ENCODE peak calls at places on chromosomes 4 and X, in ten cellular contexts. One of them, this sample, is unnamed.

GRCh38 chrX:24506082-24506481 is 41.0 kb downstream of the PDK3 start:
- DNase-seq in GM12878: peak; percentile 12
- DNase-seq in Caco-2: peak; percentile 59
- DNase-seq in EL: peak; percentile 38
- DNase-seq in stromal cell of bone marrow: no peak
- DNase-seq in AG04450: no peak
- DNase-seq in AG10803: peak; percentile 14
- DNase-seq in non-pigmented ciliary epithelial cell: no peak
- DNase-seq in A549: peak; percentile 25
- DNase-seq in choroid plexus epithelial cell: peak; percentile 13
- DNase-seq in this sample: peak; percentile 70

GRCh38 chr4:158010346-158010745 is 162.5 kb downstream of the GASK1B start:
- DNase-seq in GM12878: no peak
- DNase-seq in Caco-2: no peak
- DNase-seq in EL: no peak
- DNase-seq in stromal cell of bone marrow: no peak
- DNase-seq in AG04450: no peak
- DNase-seq in AG10803: no peak
- DNase-seq in non-pigmented ciliary epithelial cell: no peak
- DNase-seq in A549: no peak
- DNase-seq in choroid plexus epithelial cell: peak; percentile 52
- DNase-seq in this sample: no peak

GRCh38 chr4:80101768-80102116 is 28.7 kb upstream of the ANTXR2 start:
- DNase-seq in GM12878: no peak
- DNase-seq in Caco-2: no peak
- DNase-seq in EL: no peak
- DNase-seq in stromal cell of bone marrow: no peak
- DNase-seq in AG04450: no peak
- DNase-seq in AG10803: no peak
- DNase-seq in non-pigmented ciliary epithelial cell: no peak
- DNase-seq in A549: no peak
- DNase-seq in choroid plexus epithelial cell: no peak
- DNase-seq in this sample: peak; percentile 74

GRCh38 chr4:47383829-47384427 is 79.6 kb downstream of the COMMD8 start:
- DNase-seq in GM12878: no peak
- DNase-seq in Caco-2: peak; percentile 5
- DNase-seq in EL: peak; percentile 44
- DNase-seq in stromal cell of bone marrow: peak; percentile 19
- DNase-seq in AG04450: peak; percentile 21
- DNase-seq in AG10803: peak; percentile 37
- DNase-seq in non-pigmented ciliary epithelial cell: no peak
- DNase-seq in A549: peak; percentile 3
- DNase-seq in choroid plexus epithelial cell: peak; percentile 63
- DNase-seq in this sample: peak; percentile 40

GRCh38 chr4:143337600-143338287 is 1.1 kb downstream of the GAB1 start:
- DNase-seq in GM12878: no peak
- DNase-seq in Caco-2: peak; percentile 66
- DNase-seq in EL: peak; percentile 64
- DNase-seq in stromal cell of bone marrow: no peak
- DNase-seq in AG04450: no peak
- DNase-seq in AG10803: peak; percentile 55
- DNase-seq in non-pigmented ciliary epithelial cell: no peak
- DNase-seq in A549: peak; percentile 9
- DNase-seq in choroid plexus epithelial cell: peak; percentile 73
- DNase-seq in this sample: peak; percentile 37

GRCh38 chr4:76760214-76760613 is 137.7 kb downstream of the SOWAHB start:
- DNase-seq in GM12878: no peak
- DNase-seq in Caco-2: no peak
- DNase-seq in EL: no peak
- DNase-seq in stromal cell of bone marrow: no peak
- DNase-seq in AG04450: no peak
- DNase-seq in AG10803: no peak
- DNase-seq in non-pigmented ciliary epithelial cell: no peak
- DNase-seq in A549: no peak
- DNase-seq in choroid plexus epithelial cell: no peak
- DNase-seq in this sample: no peak

GRCh38 chr4:78775278-78776030 is 696 bp upstream of the BMP2K start:
- DNase-seq in GM12878: no peak
- DNase-seq in Caco-2: peak; percentile 86
- DNase-seq in EL: peak; percentile 80
- DNase-seq in stromal cell of bone marrow: peak; percentile 58
- DNase-seq in AG04450: no peak
- DNase-seq in AG10803: peak; percentile 81
- DNase-seq in non-pigmented ciliary epithelial cell: no peak
- DNase-seq in A549: peak; percentile 78
- DNase-seq in choroid plexus epithelial cell: peak; percentile 86
- DNase-seq in this sample: peak; percentile 65

GRCh38 chr4:149279790-149280189 is 535.9 kb downstream of the IQCM start:
- DNase-seq in GM12878: no peak
- DNase-seq in Caco-2: no peak
- DNase-seq in EL: no peak
- DNase-seq in stromal cell of bone marrow: no peak
- DNase-seq in AG04450: no peak
- DNase-seq in AG10803: peak; percentile 23
- DNase-seq in non-pigmented ciliary epithelial cell: no peak
- DNase-seq in A549: no peak
- DNase-seq in choroid plexus epithelial cell: no peak
- DNase-seq in this sample: no peak

GRCh38 chr4:177673980-177674504 is 231.8 kb upstream of the AGA start:
- DNase-seq in GM12878: no peak
- DNase-seq in Caco-2: no peak
- DNase-seq in EL: no peak
- DNase-seq in stromal cell of bone marrow: no peak
- DNase-seq in AG04450: no peak
- DNase-seq in AG10803: peak; percentile 1
- DNase-seq in non-pigmented ciliary epithelial cell: no peak
- DNase-seq in A549: no peak
- DNase-seq in choroid plexus epithelial cell: no peak
- DNase-seq in this sample: no peak

GRCh38 chr4:100075056-100075455 is 115.2 kb downstream of the DDIT4L start:
- DNase-seq in GM12878: no peak
- DNase-seq in Caco-2: no peak
- DNase-seq in EL: peak; percentile 45
- DNase-seq in stromal cell of bone marrow: no peak
- DNase-seq in AG04450: no peak
- DNase-seq in AG10803: no peak
- DNase-seq in non-pigmented ciliary epithelial cell: no peak
- DNase-seq in A549: no peak
- DNase-seq in choroid plexus epithelial cell: peak; percentile 42
- DNase-seq in this sample: peak; percentile 25

GRCh38 chrX:129980540-129981206 is 1.8 kb upstream of the BCORL1 start:
- DNase-seq in GM12878: no peak
- DNase-seq in Caco-2: no peak
- DNase-seq in EL: peak; percentile 52
- DNase-seq in stromal cell of bone marrow: no peak
- DNase-seq in AG04450: no peak
- DNase-seq in AG10803: no peak
- DNase-seq in non-pigmented ciliary epithelial cell: no peak
- DNase-seq in A549: peak; percentile 44
- DNase-seq in choroid plexus epithelial cell: no peak
- DNase-seq in this sample: peak; percentile 15

GRCh38 chr4:37516057-37516775 is 170.0 kb downstream of the RELL1 start:
- DNase-seq in GM12878: no peak
- DNase-seq in Caco-2: no peak
- DNase-seq in EL: peak; percentile 60
- DNase-seq in stromal cell of bone marrow: no peak
- DNase-seq in AG04450: no peak
- DNase-seq in AG10803: peak; percentile 4
- DNase-seq in non-pigmented ciliary epithelial cell: no peak
- DNase-seq in A549: no peak
- DNase-seq in choroid plexus epithelial cell: no peak
- DNase-seq in this sample: peak; percentile 43

GRCh38 chr4:5865896-5866599 is 26.8 kb downstream of the CRMP1 start:
- DNase-seq in GM12878: no peak
- DNase-seq in Caco-2: no peak
- DNase-seq in EL: no peak
- DNase-seq in stromal cell of bone marrow: no peak
- DNase-seq in AG04450: no peak
- DNase-seq in AG10803: no peak
- DNase-seq in non-pigmented ciliary epithelial cell: no peak
- DNase-seq in A549: no peak
- DNase-seq in choroid plexus epithelial cell: no peak
- DNase-seq in this sample: no peak

GRCh38 chr4:182832352-182833120 is 84.7 kb downstream of the DCTD start:
- DNase-seq in GM12878: no peak
- DNase-seq in Caco-2: no peak
- DNase-seq in EL: no peak
- DNase-seq in stromal cell of bone marrow: no peak
- DNase-seq in AG04450: no peak
- DNase-seq in AG10803: no peak
- DNase-seq in non-pigmented ciliary epithelial cell: no peak
- DNase-seq in A549: no peak
- DNase-seq in choroid plexus epithelial cell: no peak
- DNase-seq in this sample: no peak

GRCh38 chr4:108356209-108356535 is 187.4 kb upstream of the LEF1 start:
- DNase-seq in GM12878: no peak
- DNase-seq in Caco-2: no peak
- DNase-seq in EL: no peak
- DNase-seq in stromal cell of bone marrow: no peak
- DNase-seq in AG04450: no peak
- DNase-seq in AG10803: no peak
- DNase-seq in non-pigmented ciliary epithelial cell: no peak
- DNase-seq in A549: no peak
- DNase-seq in choroid plexus epithelial cell: no peak
- DNase-seq in this sample: no peak

GRCh38 chrX:117327306-117327705 is 789.3 kb downstream of the KLHL13 start:
- DNase-seq in GM12878: no peak
- DNase-seq in Caco-2: no peak
- DNase-seq in EL: no peak
- DNase-seq in stromal cell of bone marrow: no peak
- DNase-seq in AG04450: no peak
- DNase-seq in AG10803: no peak
- DNase-seq in non-pigmented ciliary epithelial cell: no peak
- DNase-seq in A549: no peak
- DNase-seq in choroid plexus epithelial cell: no peak
- DNase-seq in this sample: no peak

GRCh38 chr4:154329939-154330338 is 161.7 kb downstream of the DCHS2 start:
- DNase-seq in GM12878: no peak
- DNase-seq in Caco-2: no peak
- DNase-seq in EL: no peak
- DNase-seq in stromal cell of bone marrow: peak; percentile 83
- DNase-seq in AG04450: no peak
- DNase-seq in AG10803: peak; percentile 75
- DNase-seq in non-pigmented ciliary epithelial cell: no peak
- DNase-seq in A549: no peak
- DNase-seq in choroid plexus epithelial cell: peak; percentile 20
- DNase-seq in this sample: no peak

GRCh38 chr4:107060388-107060787 is 24.3 kb upstream of the DKK2 start:
- DNase-seq in GM12878: no peak
- DNase-seq in Caco-2: no peak
- DNase-seq in EL: peak; percentile 7
- DNase-seq in stromal cell of bone marrow: no peak
- DNase-seq in AG04450: no peak
- DNase-seq in AG10803: no peak
- DNase-seq in non-pigmented ciliary epithelial cell: no peak
- DNase-seq in A549: no peak
- DNase-seq in choroid plexus epithelial cell: peak; percentile 16
- DNase-seq in this sample: no peak

GRCh38 chr4:1409806-1410425 is 3.7 kb upstream of the NKX1-1 start:
- DNase-seq in GM12878: no peak
- DNase-seq in Caco-2: no peak
- DNase-seq in EL: no peak
- DNase-seq in stromal cell of bone marrow: no peak
- DNase-seq in AG04450: no peak
- DNase-seq in AG10803: no peak
- DNase-seq in non-pigmented ciliary epithelial cell: no peak
- DNase-seq in A549: no peak
- DNase-seq in choroid plexus epithelial cell: no peak
- DNase-seq in this sample: no peak

GRCh38 chr4:157025898-157026297 is 50.1 kb upstream of the GLRB start:
- DNase-seq in GM12878: no peak
- DNase-seq in Caco-2: no peak
- DNase-seq in EL: no peak
- DNase-seq in stromal cell of bone marrow: no peak
- DNase-seq in AG04450: no peak
- DNase-seq in AG10803: no peak
- DNase-seq in non-pigmented ciliary epithelial cell: no peak
- DNase-seq in A549: no peak
- DNase-seq in choroid plexus epithelial cell: no peak
- DNase-seq in this sample: no peak

GRCh38 chrX:140318306-140318705 is 186.6 kb downstream of the SOX3 start:
- DNase-seq in GM12878: no peak
- DNase-seq in Caco-2: no peak
- DNase-seq in EL: peak; percentile 1
- DNase-seq in stromal cell of bone marrow: no peak
- DNase-seq in AG04450: no peak
- DNase-seq in AG10803: peak; percentile 63
- DNase-seq in non-pigmented ciliary epithelial cell: no peak
- DNase-seq in A549: no peak
- DNase-seq in choroid plexus epithelial cell: no peak
- DNase-seq in this sample: peak; percentile 28

This sample was measured in PC-3.